ENCODE peak calls at places on chromosomes 16 and 17, in six cellular contexts. P is activated naive CD8-positive, alpha-beta T cell treated with anti-CD3 and anti-CD28 coated beads for 36 hours; T is WTC11; M is mucosa of gallbladder; L is esophagus squamous epithelium; A is activated CD8-positive, alpha-beta memory T cell treated with anti-CD3 and anti-CD28 coated beads for 1 hour. Y is an unnamed sample.

GRCh38 chr17:43966276-43966675 is 12.5 kb upstream of the PYY start:
- DNase-seq in L (no peak), M (no peak), P (no peak), T (no peak), A (no peak), Y (no peak)

GRCh38 chr17:39626171-39626670 is 531 bp upstream of the PPP1R1B start:
- DNase-seq in L (no peak), P (no peak), T (no peak), M (no peak), A (no peak), Y (no peak)

GRCh38 chr17:62062313-62062712 is 2.8 kb downstream of the MED13 start:
- DNase-seq in L (no peak), M (no peak), P (no peak), A (no peak), T (no peak), Y (no peak)

GRCh38 chr17:74759243-74759801 is 10.9 kb downstream of the NHERF1 start:
- DNase-seq in A (no peak), L (no peak), T (no peak), M (no peak), P (peak; percentile 63), Y (no peak)

GRCh38 chr17:36879599-36880255 is 57.5 kb upstream of the LHX1 start:
- DNase-seq in L (no peak), T (no peak), M (no peak), A (no peak), P (no peak), Y (no peak)

GRCh38 chr16:87549627-87550509 is 52.4 kb upstream of the JPH3 start:
- DNase-seq in P (no peak), L (no peak), T (no peak), A (no peak), M (no peak), Y (no peak)

GRCh38 chr16:66369055-66369592 is 2.6 kb downstream of the CDH5 start:
- DNase-seq in T (no peak), P (no peak), A (no peak), L (no peak), M (no peak), Y (no peak)

GRCh38 chr17:57956311-57957119 is 1.3 kb upstream of the CUEDC1 start:
- DNase-seq in P (peak; percentile 38), A (peak; percentile 23), L (no peak), M (no peak), T (no peak), Y (no peak)

GRCh38 chr16:3490911-3491629 is 4.2 kb downstream of the C16orf90 start:
- DNase-seq in L (no peak), M (no peak), A (no peak), P (no peak), T (peak; percentile 45), Y (no peak)

GRCh38 chr16:84751947-84752346 is 52.1 kb downstream of the USP10 start:
- DNase-seq in L (no peak), M (no peak), T (no peak), A (no peak), P (peak; percentile 34), Y (no peak)

GRCh38 chr16:82653550-82654511 is 27.1 kb downstream of the CDH13 start:
- DNase-seq in T (no peak), M (no peak), L (no peak), P (peak; percentile 10), A (peak; percentile 8), Y (no peak)

GRCh38 chr16:30068750-30069574 is 3.4 kb downstream of the ALDOA start:
- DNase-seq in P (peak; percentile 62), T (peak; percentile 43), A (no peak), M (no peak), L (no peak), Y (no peak)

GRCh38 chr16:57893559-57894389 is 77.2 kb downstream of the CNGB1 start:
- DNase-seq in T (no peak), P (no peak), M (peak; percentile 43), L (no peak), A (no peak), Y (no peak)

GRCh38 chr16:20867585-20867984 is 32.6 kb downstream of the DCUN1D3 start:
- DNase-seq in T (no peak), A (no peak), M (no peak), L (no peak), P (no peak), Y (no peak)

GRCh38 chr17:61408151-61409041 is 8.8 kb downstream of the TBX2 start:
- DNase-seq in L (no peak), P (no peak), A (no peak), T (peak; percentile 16), M (no peak), Y (no peak)

GRCh38 chr17:14301279-14301760 is 439 bp downstream of the HS3ST3B1 start:
- DNase-seq in M (no peak), L (no peak), A (no peak), P (no peak), T (no peak), Y (no peak)

GRCh38 chr16:1610841-1611653 is 825 bp downstream of the IFT140 start:
- DNase-seq in L (no peak), T (no peak), P (peak; percentile 37), M (no peak), A (no peak), Y (no peak)

GRCh38 chr17:57849874-57850754 is at the start of gene MRPS23:
- DNase-seq in T (peak; percentile 98), P (peak; percentile 98), A (peak; percentile 90), L (peak; percentile 93), M (peak; percentile 99), Y (peak; percentile 99)

GRCh38 chr16:17457513-17457912 is 13.2 kb downstream of the XYLT1 start:
- DNase-seq in A (no peak), T (no peak), M (no peak), L (no peak), P (no peak), Y (no peak)

GRCh38 chr17:45138911-45139532 is 3.5 kb downstream of the ACBD4 start:
- DNase-seq in L (no peak), A (no peak), T (no peak), M (no peak), P (no peak), Y (no peak)

GRCh38 chr17:39404542-39405378 is 3.3 kb upstream of the FBXL20 start:
- DNase-seq in T (no peak), L (no peak), P (peak; percentile 26), A (no peak), M (no peak), Y (peak; percentile 10)

GRCh38 chr16:67936876-67937605 is 391 bp upstream of the PSMB10 start:
- DNase-seq in A (peak; percentile 49), M (peak; percentile 77), P (peak; percentile 81), T (no peak), L (no peak), Y (no peak)

GRCh38 chr16:1745181-1745899 is 26.0 kb downstream of the NME3 start:
- DNase-seq in A (no peak), L (no peak), T (no peak), M (no peak), P (no peak), Y (no peak)

GRCh38 chr16:13067648-13068047 is 166.2 kb downstream of the SHISA9 start:
- DNase-seq in T (no peak), M (no peak), P (no peak), L (no peak), A (no peak), Y (no peak)

GRCh38 chr17:71472809-71473789 is 647.7 kb upstream of the SOX9 start:
- DNase-seq in P (no peak), L (no peak), T (peak; percentile 11), A (no peak), M (no peak), Y (peak; percentile 44)

GRCh38 chr16:81610144-81610842 is 165.7 kb downstream of the CMIP start:
- DNase-seq in M (peak; percentile 66), L (no peak), T (no peak), P (no peak), A (no peak), Y (peak; percentile 70)

GRCh38 chr17:733743-734142 is 1.3 kb downstream of the TLCD3A start:
- DNase-seq in A (no peak), M (no peak), T (no peak), L (no peak), P (no peak), Y (no peak)

Y was measured in testis.